ENCODE peak calls at places on chromosome 1, in eight cellular contexts. J, P, Z, V, O, T, Q and Y are unnamed samples.

GRCh38 chr1:160085686-160086089 is 4.3 kb downstream of the KCNJ9 start:
- DNase-seq in Z (peak), T (peak), J (peak), Q (peak), O (peak), V (peak), P (peak), Y (no peak)

GRCh38 chr1:194846488-194846887 is 1660.1 kb upstream of the B3GALT2 start:
- DNase-seq in T (no peak), Q (no peak), O (no peak), J (no peak), Z (no peak), P (no peak), V (no peak), Y (no peak)

GRCh38 chr1:76492752-76493420 is 374.4 kb upstream of the ST6GALNAC5 start:
- DNase-seq in P (no peak), J (no peak), O (peak), Z (no peak), V (no peak), T (no peak), Q (no peak), Y (no peak)

GRCh38 chr1:179831852-179832699 is 45.5 kb downstream of the TOR1AIP2 start:
- DNase-seq in J (no peak), Q (no peak), V (no peak), Z (no peak), T (no peak), O (no peak), P (no peak), Y (no peak)

GRCh38 chr1:237032029-237032428 is 10.0 kb upstream of the RYR2 start:
- DNase-seq in P (no peak), J (no peak), V (no peak), Z (no peak), O (no peak), Q (no peak), T (no peak), Y (no peak)

GRCh38 chr1:109622895-109623294 is 3.3 kb downstream of the AMPD2 start:
- DNase-seq in O (no peak), P (no peak), J (no peak), T (no peak), V (no peak), Z (peak), Q (no peak), Y (no peak)

GRCh38 chr1:84143796-84144565 is at the start of gene PRKACB:
- DNase-seq in T (no peak), J (peak), O (peak), P (no peak), Q (no peak), Z (peak), V (no peak), Y (no peak)

GRCh38 chr1:20312818-20313217 is 22.1 kb downstream of the VWA5B1 start:
- DNase-seq in T (no peak), O (no peak), P (no peak), Q (no peak), Z (no peak), J (no peak), V (no peak), Y (no peak)